ENCODE peak calls at places on chromosomes 11 and 22, in six cellular contexts. D, U, E, N, M and X are unnamed samples.

GRCh38 chr11:44621140-44621681 is 55.7 kb downstream of the CD82 start:
- DNase-seq in D (peak; percentile 81), E (peak; percentile 77), N (peak; percentile 67), U (peak; percentile 75), M (peak; percentile 48), X (peak; percentile 93)

GRCh38 chr22:37262346-37262745 is 18.3 kb upstream of the RAC2 start:
- DNase-seq in M (no peak), D (peak; percentile 4), N (no peak), U (no peak), E (no peak), X (no peak)

GRCh38 chr11:64245401-64245796 is 1.3 kb downstream of the PPP1R14B start:
- DNase-seq in E (no peak), U (no peak), M (no peak), N (peak; percentile 53), D (no peak), X (no peak)

GRCh38 chr22:29593923-29594322 is 9.5 kb upstream of the NF2 start:
- DNase-seq in U (no peak), N (no peak), D (no peak), M (no peak), E (no peak), X (no peak)

GRCh38 chr11:65373839-65374580 is 8.4 kb downstream of the SLC25A45 start:
- DNase-seq in E (no peak), U (no peak), M (peak; percentile 47), N (no peak), D (no peak), X (no peak)

GRCh38 chr11:26331911-26332571 is at the start of gene ANO3:
- DNase-seq in U (peak; percentile 74), M (peak; percentile 79), N (peak; percentile 47), E (no peak), D (peak; percentile 84), X (peak; percentile 93)

GRCh38 chr11:64090811-64091516 is 55.2 kb downstream of the FLRT1 start:
- DNase-seq in M (peak; percentile 54), U (peak; percentile 41), N (no peak), E (no peak), D (no peak), X (no peak)

GRCh38 chr22:35315855-35316745 is 16.4 kb downstream of the TOM1 start:
- DNase-seq in N (no peak), M (no peak), D (no peak), U (no peak), E (peak; percentile 68), X (no peak)

GRCh38 chr11:117993988-117994741 is 8.0 kb downstream of the IL10RA start:
- DNase-seq in E (no peak), D (peak; percentile 55), U (no peak), N (no peak), M (no peak), X (no peak)

GRCh38 chr11:134843020-134843419 is 431.0 kb upstream of the B3GAT1 start:
- DNase-seq in U (no peak), D (no peak), M (no peak), E (no peak), N (no peak), X (peak; percentile 67)

GRCh38 chr11:123253909-123254308 is 58.9 kb upstream of the CLMP start:
- DNase-seq in D (no peak), E (no peak), U (no peak), M (peak; percentile 42), N (no peak), X (no peak)

GRCh38 chr11:86790867-86791849 is 9.2 kb upstream of the PRSS23 start:
- DNase-seq in M (no peak), D (no peak), U (no peak), N (no peak), E (no peak), X (no peak)

GRCh38 chr11:40203606-40204005 is 1255.8 kb downstream of the LRRC4C start:
- DNase-seq in E (no peak), U (no peak), M (no peak), D (no peak), N (no peak), X (no peak)

GRCh38 chr22:21095773-21096107 is 50.0 kb downstream of the LRRC74B start:
- DNase-seq in D (no peak), U (no peak), M (no peak), E (no peak), N (no peak), X (no peak)

GRCh38 chr11:59510917-59511589 is at the start of gene OR4D9:
- DNase-seq in E (no peak), M (no peak), U (no peak), D (no peak), N (peak; percentile 20), X (no peak)

GRCh38 chr11:110962907-110963306 is 250.7 kb upstream of the ARHGAP20 start:
- DNase-seq in U (no peak), M (no peak), D (no peak), N (no peak), E (no peak), X (no peak)

GRCh38 chr11:15889972-15890371 is 466.4 kb downstream of the SOX6 start:
- DNase-seq in D (no peak), U (no peak), N (no peak), E (no peak), M (no peak), X (no peak)

GRCh38 chr11:123195182-123196059 is at the start of gene CLMP:
- DNase-seq in D (no peak), E (no peak), U (no peak), M (peak; percentile 83), N (no peak), X (no peak)

GRCh38 chr11:21893468-21893867 is 299.4 kb upstream of the ANO5 start:
- DNase-seq in D (no peak), E (no peak), U (no peak), M (no peak), N (no peak), X (no peak)

GRCh38 chr11:116955548-116955947 is 118.1 kb upstream of the APOA1 start:
- DNase-seq in D (no peak), U (no peak), E (no peak), N (peak; percentile 6), M (no peak), X (no peak)

GRCh38 chr22:20237480-20238440 is 30.4 kb downstream of the RTN4R start:
- DNase-seq in D (no peak), E (no peak), N (no peak), U (no peak), M (no peak), X (no peak)

GRCh38 chr11:134032501-134033091 is 36.3 kb upstream of the JAM3 start:
- DNase-seq in E (no peak), M (no peak), N (no peak), D (peak; percentile 49), U (no peak), X (no peak)

GRCh38 chr11:60777572-60777971 is 7.6 kb upstream of the MS4A10 start:
- DNase-seq in M (peak; percentile 76), E (no peak), D (no peak), N (no peak), U (peak; percentile 44), X (no peak)

GRCh38 chr11:130719516-130719915 is 196.8 kb downstream of the SNX19 start:
- DNase-seq in M (peak; percentile 15), D (no peak), U (no peak), E (no peak), N (no peak), X (peak; percentile 36)

GRCh38 chr11:43573233-43573632 is 107.3 kb upstream of the HSD17B12 start:
- DNase-seq in U (peak; percentile 37), N (peak; percentile 35), D (no peak), M (peak; percentile 39), E (no peak), X (no peak)

GRCh38 chr11:72398058-72398758 is 36.1 kb downstream of the CLPB start:
- DNase-seq in U (no peak), N (no peak), M (no peak), E (no peak), D (no peak), X (no peak)

GRCh38 chr22:20981787-20982562 is at the start of gene LZTR1:
- DNase-seq in E (peak; percentile 84), D (peak; percentile 90), M (peak; percentile 76), N (peak; percentile 91), U (peak; percentile 75), X (peak; percentile 92)

GRCh38 chr11:41457216-41458014 is 2.0 kb downstream of the LRRC4C start:
- DNase-seq in U (no peak), E (no peak), M (no peak), D (no peak), N (no peak), X (no peak)

GRCh38 chr22:26314171-26314570 is 114.9 kb upstream of the ASPHD2 start:
- DNase-seq in E (no peak), D (no peak), N (no peak), U (no peak), M (no peak), X (no peak)

GRCh38 chr11:75576445-75577049 is 14.5 kb downstream of the SERPINH1 start:
- DNase-seq in U (peak; percentile 70), E (no peak), D (peak; percentile 88), M (peak; percentile 55), N (peak; percentile 48), X (peak; percentile 89)

GRCh38 chr22:50060441-50061140 is 2.5 kb upstream of the TTLL8 start:
- DNase-seq in M (no peak), D (no peak), N (no peak), U (no peak), E (no peak), X (no peak)

GRCh38 chr22:45216133-45217003 is 24.3 kb downstream of the KIAA0930 start:
- DNase-seq in M (peak; percentile 42), E (no peak), N (no peak), D (peak; percentile 21), U (no peak), X (no peak)

DNA sequence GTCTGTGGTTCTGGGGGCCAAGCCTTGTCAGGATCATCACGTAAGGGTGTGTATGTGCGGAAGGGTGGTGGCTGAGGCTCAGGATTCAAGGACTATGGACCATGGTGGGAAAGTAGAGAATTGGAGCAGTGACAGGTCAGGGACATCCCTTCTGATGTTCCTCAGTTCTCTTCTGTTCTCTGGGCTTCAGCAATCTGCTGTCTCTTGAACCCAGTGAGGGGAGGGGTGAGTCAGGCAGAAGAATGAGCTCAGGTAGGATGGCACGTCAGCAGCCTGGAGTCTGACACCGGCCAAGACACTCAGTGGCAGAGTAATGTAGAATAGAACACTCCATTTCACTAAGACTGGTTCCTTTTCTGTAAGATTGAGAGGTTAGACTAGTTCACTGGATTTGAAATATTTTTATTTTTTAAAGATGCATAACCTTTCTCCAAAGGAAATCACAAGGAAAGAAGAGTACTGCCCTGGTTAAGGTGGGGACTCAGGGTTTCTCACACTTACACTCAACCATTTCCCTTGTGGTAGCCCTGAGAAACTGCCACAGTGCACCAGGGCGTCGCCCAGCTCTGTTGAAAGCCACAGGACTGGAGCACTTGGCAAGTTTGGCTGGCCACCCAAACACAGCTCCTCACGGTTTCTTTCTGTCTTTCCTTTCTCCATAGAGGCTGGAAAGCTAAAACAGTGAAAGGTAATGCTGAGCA is 23.2 kb upstream of the MICAL2 start:
- DNase-seq in N (peak; percentile 57), U (peak; percentile 81), M (peak; percentile 85), D (peak; percentile 68), E (no peak), X (no peak)
- TF ChIP-seq CTCF in N (peak; percentile 12), U (no peak), M (peak; percentile 32), D (peak; percentile 21), E (no peak), X (peak; percentile 44)

GRCh38 chr11:46404476-46405017 is 13.0 kb upstream of the CHRM4 start:
- DNase-seq in D (no peak), N (no peak), U (no peak), E (no peak), M (no peak), X (no peak)
- TF ChIP-seq CTCF in D (no peak), N (no peak), U (no peak), E (no peak), M (no peak), X (no peak)

GRCh38 chr11:102486584-102486983 is 34.0 kb upstream of the TMEM123 start:
- DNase-seq in E (no peak), D (no peak), N (no peak), U (no peak), M (no peak), X (no peak)
- TF ChIP-seq CTCF in E (no peak), D (no peak), N (no peak), U (no peak), M (no peak), X (no peak)

GRCh38 chr11:67322049-67322448 is 18.7 kb downstream of the SSH3 start:
- DNase-seq in E (no peak), D (no peak), M (no peak), N (no peak), U (no peak), X (no peak)
- TF ChIP-seq CTCF in E (no peak), D (no peak), M (no peak), N (no peak), U (no peak), X (no peak)